ENCODE peak calls at places on chromosomes 16 and 17, in seven cellular contexts. P is stomach, H is GM20000, E is lower lobe of right lung, J is Calu3, K is fibroblast of the aortic adventitia, F is mesothelial cell of epicardium. N is an unnamed sample.

GRCh38 chr16:66477028-66477515 is 50.0 kb downstream of the BEAN1 start:
- DNase-seq in F (peak), H (no peak), J (no peak), E (no peak), P (no peak), K (no peak), N (no peak)

GRCh38 chr17:48181653-48182052 is 74.1 kb downstream of the SNX11 start:
- DNase-seq in E (no peak), P (no peak), K (peak), F (no peak), H (no peak), J (peak), N (no peak)

GRCh38 chr17:65584604-65585521 is 23.4 kb upstream of the AXIN2 start:
- DNase-seq in F (no peak), H (no peak), P (no peak), K (peak), E (no peak), J (no peak), N (no peak)

GRCh38 chr16:27317320-27317719 is 3.5 kb downstream of the IL4R start:
- DNase-seq in J (no peak), E (no peak), K (no peak), H (no peak), F (no peak), P (no peak), N (no peak)

GRCh38 chr17:61560071-61560470 is 30.9 kb downstream of the NACA2 start:
- DNase-seq in J (no peak), H (no peak), F (no peak), E (no peak), K (no peak), P (no peak), N (no peak)

GRCh38 chr17:19433240-19433639 is 22.2 kb downstream of the RNF112 start:
- DNase-seq in F (no peak), H (no peak), J (no peak), K (no peak), E (no peak), P (no peak), N (no peak)

GRCh38 chr17:80981062-80981902 is 10.4 kb upstream of the CHMP6 start:
- DNase-seq in K (no peak), J (peak), P (no peak), E (no peak), H (peak), F (peak), N (peak)

GRCh38 chr16:27175888-27176287 is 27.4 kb upstream of the KDM8 start:
- DNase-seq in E (no peak), H (no peak), J (no peak), K (no peak), P (no peak), F (no peak), N (no peak)

GRCh38 chr17:78568494-78569115 is 8.6 kb downstream of the DNAH17 start:
- DNase-seq in P (no peak), H (no peak), F (no peak), K (peak), E (no peak), J (peak), N (no peak)

GRCh38 chr16:27781981-27782880 is 232.3 kb downstream of the KATNIP start:
- DNase-seq in F (no peak), H (no peak), P (no peak), K (no peak), J (no peak), E (no peak), N (no peak)

GRCh38 chr17:74601944-74602572 is 10.0 kb upstream of the CD300LD start:
- DNase-seq in P (no peak), H (peak), E (no peak), F (no peak), K (peak), J (peak), N (peak)

GRCh38 chr16:70635356-70636016 is 10.9 kb upstream of the IL34 start:
- DNase-seq in P (no peak), K (peak), F (no peak), J (no peak), H (no peak), E (no peak), N (peak)

DNA sequence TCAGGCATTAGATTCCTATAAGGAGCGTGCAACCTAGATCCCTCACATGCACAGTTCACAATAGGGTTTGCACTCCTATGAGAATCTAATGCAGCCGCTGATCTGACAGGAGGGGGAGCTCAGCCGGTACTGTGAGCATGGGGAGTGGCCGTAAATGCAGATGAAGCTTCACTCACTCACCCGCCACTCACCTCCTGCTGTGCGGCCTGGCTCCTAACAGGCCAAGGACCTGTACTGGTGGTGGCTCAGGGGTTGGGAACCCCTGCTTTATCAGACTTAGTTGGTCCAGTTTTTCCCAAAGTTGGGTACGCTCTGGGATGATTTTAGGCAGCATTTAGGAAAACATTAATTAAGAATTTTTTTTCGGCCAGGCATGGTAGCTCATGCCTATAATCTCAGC is 103.8 kb downstream of the MARF1 start:
- DNase-seq in K (no peak), E (no peak), H (no peak), P (no peak), J (no peak), F (no peak), N (no peak)
- TF ChIP-seq CTCF in K (no peak), E (no peak), H (no peak), P (no peak), J (no peak), F (no peak), N (no peak)

DNA sequence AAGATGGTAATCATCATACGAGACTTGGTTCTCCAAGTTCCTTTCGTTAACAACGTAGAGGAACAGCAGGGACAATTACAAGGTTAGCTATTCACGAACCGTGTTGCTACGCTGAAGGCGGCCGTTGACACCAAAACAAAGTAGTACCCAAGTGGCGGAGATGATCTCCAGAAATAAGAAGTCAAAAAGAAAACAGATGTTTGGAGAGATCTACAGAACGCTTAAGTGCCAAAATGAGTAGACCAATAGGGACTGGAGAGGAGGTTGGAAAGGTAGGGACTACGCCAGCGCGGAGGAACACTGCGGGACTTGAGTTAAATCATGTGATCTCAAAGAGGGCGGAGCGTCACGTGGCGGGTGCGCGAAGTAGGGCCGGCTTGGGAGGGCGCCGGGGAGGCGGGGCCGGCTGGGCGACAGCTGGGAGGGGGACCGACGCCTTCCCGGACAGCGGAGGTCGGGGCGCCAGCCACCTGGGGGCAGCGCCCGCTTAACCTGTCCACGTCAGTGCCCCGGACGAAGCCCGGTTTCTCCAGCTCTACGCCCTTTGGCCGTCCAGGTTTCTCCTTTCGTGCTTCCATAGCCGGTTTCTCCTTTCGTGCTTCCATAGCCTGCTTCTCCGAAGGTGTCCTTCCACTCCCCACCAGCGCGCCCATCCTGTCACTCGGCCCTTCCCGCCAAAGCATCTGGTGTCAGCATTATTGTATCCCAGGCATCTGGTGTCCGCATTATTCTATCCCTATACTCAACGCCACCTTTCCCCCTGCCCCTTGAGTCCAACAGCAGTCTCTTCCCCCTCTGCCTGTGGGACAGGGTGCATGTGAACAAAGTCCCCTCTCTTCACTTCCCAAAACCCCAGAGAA is 698 bp upstream of the GABARAP start:
- DNase-seq in E (peak), K (peak), P (peak), J (peak), F (peak), H (peak), N (peak)
- TF ChIP-seq CTCF in E (peak), K (no peak), P (no peak), J (no peak), F (no peak), H (no peak), N (no peak)

GRCh38 chr16:78800535-78800934 is 701.1 kb downstream of the WWOX start:
- DNase-seq in F (no peak), K (no peak), P (no peak), E (no peak), J (no peak), H (no peak), N (no peak)
- TF ChIP-seq CTCF in F (no peak), K (no peak), P (no peak), E (no peak), J (no peak), H (no peak), N (no peak)

GRCh38 chr17:82318169-82318498 is 726 bp upstream of the CD7 start:
- DNase-seq in P (no peak), H (no peak), F (no peak), K (no peak), E (no peak), J (no peak), N (no peak)

GRCh38 chr17:82318772-82319606 is 1.6 kb upstream of the CD7 start:
- DNase-seq in J (no peak), F (no peak), H (no peak), E (no peak), P (no peak), K (no peak), N (no peak)

GRCh38 chr17:82315703-82316358 is 1.6 kb downstream of the CD7 start:
- DNase-seq in P (no peak), J (no peak), F (no peak), H (no peak), E (no peak), K (no peak), N (no peak)

GRCh38 chr17:82316651-82317393 is 586 bp downstream of the CD7 start:
- DNase-seq in J (no peak), P (no peak), F (no peak), K (no peak), E (no peak), H (no peak), N (no peak)

DNA sequence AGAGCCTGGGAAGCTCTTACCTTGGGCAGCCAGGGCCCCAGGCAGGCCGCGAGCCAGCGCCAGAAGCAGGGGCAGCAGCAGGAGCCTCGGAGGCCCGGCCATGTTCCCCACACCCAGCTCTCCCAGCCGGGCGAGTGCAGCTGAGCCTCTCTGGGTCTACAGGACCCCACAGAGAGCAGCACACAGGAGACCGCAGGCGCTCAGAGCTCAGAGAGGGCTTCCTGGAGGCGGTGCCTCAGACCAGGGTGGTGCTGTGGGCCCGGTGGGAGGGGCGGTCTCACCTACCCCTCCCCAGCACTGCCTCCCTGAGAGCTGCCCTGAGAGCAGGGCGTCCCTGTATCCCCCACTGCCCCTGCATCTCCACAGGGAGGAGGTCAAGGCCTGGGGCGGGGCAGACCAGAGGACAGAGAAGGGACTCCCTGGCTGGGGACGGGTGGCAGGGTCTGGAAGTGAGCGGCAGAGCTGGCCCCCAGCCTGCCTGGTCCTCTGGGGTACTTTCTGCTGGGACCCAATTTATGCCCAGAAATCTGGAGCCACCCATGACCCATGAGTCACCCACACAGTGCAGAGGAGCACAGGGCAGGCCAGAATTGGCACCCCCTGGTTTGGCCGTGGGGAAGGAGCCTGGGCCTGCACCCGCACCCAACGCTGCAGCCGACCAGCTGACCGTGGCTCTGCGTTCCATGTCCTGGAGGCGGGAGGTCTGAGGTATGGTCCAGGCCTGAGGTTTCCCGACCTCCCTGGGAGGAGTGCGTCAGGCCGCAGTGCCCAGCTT is at the start of gene CD7:
- DNase-seq in F (no peak), H (no peak), K (no peak), P (no peak), E (no peak), J (no peak), N (no peak)
- TF ChIP-seq CTCF in F (no peak), H (no peak), K (no peak), P (no peak), E (no peak), J (no peak), N (no peak)